ENCODE peak calls at places on chromosomes 3 and 15, in four cellular contexts. One of them, this sample, is unnamed.

GRCh38 chr3:66466606-66467270 is 34.1 kb downstream of the LRIG1 start:
- DNase-seq in NCI-H1105: no peak
- DNase-seq in AG10803: no peak
- DNase-seq in amniotic stem cell: no peak
- DNase-seq in this sample: no peak

GRCh38 chr15:69324031-69324430 is 25.3 kb downstream of the PAQR5 start:
- DNase-seq in NCI-H1105: peak; percentile 22
- DNase-seq in AG10803: peak; percentile 45
- DNase-seq in amniotic stem cell: no peak
- DNase-seq in this sample: no peak

GRCh38 chr3:40780341-40780800 is 255.6 kb downstream of the ZNF621 start:
- DNase-seq in NCI-H1105: peak; percentile 14
- DNase-seq in AG10803: peak; percentile 19
- DNase-seq in amniotic stem cell: no peak
- DNase-seq in this sample: peak; percentile 24

GRCh38 chr3:86865506-86865905 is 125.4 kb downstream of the VGLL3 start:
- DNase-seq in NCI-H1105: no peak
- DNase-seq in AG10803: peak; percentile 58
- DNase-seq in amniotic stem cell: no peak
- DNase-seq in this sample: peak; percentile 75

GRCh38 chr3:43998841-43999805 is 242.6 kb upstream of the TOPAZ1 start:
- DNase-seq in NCI-H1105: peak; percentile 68
- DNase-seq in AG10803: peak; percentile 70
- DNase-seq in amniotic stem cell: no peak
- DNase-seq in this sample: peak; percentile 80

GRCh38 chr3:46709147-46709654 is 8.0 kb downstream of the TMIE start:
- DNase-seq in NCI-H1105: no peak
- DNase-seq in AG10803: no peak
- DNase-seq in amniotic stem cell: no peak
- DNase-seq in this sample: no peak

GRCh38 chr3:126344380-126345041 is 12.7 kb downstream of the KLF15 start:
- DNase-seq in NCI-H1105: no peak
- DNase-seq in AG10803: no peak
- DNase-seq in amniotic stem cell: no peak
- DNase-seq in this sample: no peak

GRCh38 chr3:186160691-186161243 is 51.9 kb upstream of the ETV5 start:
- DNase-seq in NCI-H1105: no peak
- DNase-seq in AG10803: no peak
- DNase-seq in amniotic stem cell: no peak
- DNase-seq in this sample: no peak

GRCh38 chr15:46408312-46408711 is 773.5 kb downstream of the SQOR start:
- DNase-seq in NCI-H1105: no peak
- DNase-seq in AG10803: no peak
- DNase-seq in amniotic stem cell: no peak
- DNase-seq in this sample: no peak

GRCh38 chr3:130770637-130771036 is 24.0 kb upstream of the PIK3R4 start:
- DNase-seq in NCI-H1105: no peak
- DNase-seq in AG10803: no peak
- DNase-seq in amniotic stem cell: no peak
- DNase-seq in this sample: no peak

GRCh38 chr15:76024021-76024768 is 12.0 kb upstream of the NRG4 start:
- DNase-seq in NCI-H1105: no peak
- DNase-seq in AG10803: no peak
- DNase-seq in amniotic stem cell: no peak
- DNase-seq in this sample: no peak

GRCh38 chr3:178291555-178291954 is 244.7 kb upstream of the KCNMB2 start:
- DNase-seq in NCI-H1105: no peak
- DNase-seq in AG10803: no peak
- DNase-seq in amniotic stem cell: no peak
- DNase-seq in this sample: no peak

GRCh38 chr15:64045106-64045435 is 1.2 kb downstream of the DAPK2 start:
- DNase-seq in NCI-H1105: no peak
- DNase-seq in AG10803: no peak
- DNase-seq in amniotic stem cell: no peak
- DNase-seq in this sample: no peak

GRCh38 chr3:56468184-56469106 is at the start of gene ERC2:
- DNase-seq in NCI-H1105: no peak
- DNase-seq in AG10803: peak; percentile 9
- DNase-seq in amniotic stem cell: no peak
- DNase-seq in this sample: peak; percentile 55

GRCh38 chr15:35717721-35718120 is 171.8 kb upstream of the DPH6 start:
- DNase-seq in NCI-H1105: no peak
- DNase-seq in AG10803: no peak
- DNase-seq in amniotic stem cell: no peak
- DNase-seq in this sample: no peak

GRCh38 chr15:74158855-74159650 is 14.5 kb upstream of the ISLR start:
- DNase-seq in NCI-H1105: no peak
- DNase-seq in AG10803: no peak
- DNase-seq in amniotic stem cell: no peak
- DNase-seq in this sample: no peak

GRCh38 chr15:68578175-68578959 is 426 bp upstream of the CORO2B start:
- DNase-seq in NCI-H1105: peak; percentile 43
- DNase-seq in AG10803: peak; percentile 71
- DNase-seq in amniotic stem cell: peak; percentile 5
- DNase-seq in this sample: peak; percentile 73

GRCh38 chr3:41267975-41268640 is 68.8 kb downstream of the CTNNB1 start:
- DNase-seq in NCI-H1105: no peak
- DNase-seq in AG10803: peak; percentile 82
- DNase-seq in amniotic stem cell: peak; percentile 88
- DNase-seq in this sample: peak; percentile 95

GRCh38 chr15:34973512-34973911 is 4.0 kb upstream of the AQR start:
- DNase-seq in NCI-H1105: no peak
- DNase-seq in AG10803: no peak
- DNase-seq in amniotic stem cell: no peak
- DNase-seq in this sample: no peak

GRCh38 chr3:150462108-150462507 is 54.0 kb downstream of the TSC22D2 start:
- DNase-seq in NCI-H1105: no peak
- DNase-seq in AG10803: peak; percentile 42
- DNase-seq in amniotic stem cell: no peak
- DNase-seq in this sample: no peak

GRCh38 chr3:73433681-73434080 is 191.1 kb downstream of the PDZRN3 start:
- DNase-seq in NCI-H1105: no peak
- DNase-seq in AG10803: no peak
- DNase-seq in amniotic stem cell: no peak
- DNase-seq in this sample: no peak

GRCh38 chr15:57031605-57032004 is 113.2 kb downstream of the TCF12 start:
- DNase-seq in NCI-H1105: no peak
- DNase-seq in AG10803: peak; percentile 30
- DNase-seq in amniotic stem cell: no peak
- DNase-seq in this sample: peak; percentile 18

GRCh38 chr15:90711418-90711824 is 5.7 kb upstream of the BLM start:
- DNase-seq in NCI-H1105: peak; percentile 11
- DNase-seq in AG10803: no peak
- DNase-seq in amniotic stem cell: no peak
- DNase-seq in this sample: no peak

GRCh38 chr3:120688121-120688520 is 6.1 kb upstream of the HGD start:
- DNase-seq in NCI-H1105: no peak
- DNase-seq in AG10803: peak; percentile 84
- DNase-seq in amniotic stem cell: peak; percentile 24
- DNase-seq in this sample: peak; percentile 65

GRCh38 chr15:83112233-83112958 is 5.0 kb downstream of the TM6SF1 start:
- DNase-seq in NCI-H1105: no peak
- DNase-seq in AG10803: peak; percentile 8
- DNase-seq in amniotic stem cell: peak; percentile 14
- DNase-seq in this sample: peak; percentile 94

GRCh38 chr3:130950641-130951040 is 56.8 kb downstream of the ATP2C1 start:
- DNase-seq in NCI-H1105: no peak
- DNase-seq in AG10803: peak; percentile 47
- DNase-seq in amniotic stem cell: no peak
- DNase-seq in this sample: peak; percentile 51

GRCh38 chr3:25428003-25428861 is at the start of gene RARB:
- DNase-seq in NCI-H1105: no peak
- DNase-seq in AG10803: peak; percentile 70
- DNase-seq in amniotic stem cell: peak; percentile 89
- DNase-seq in this sample: peak; percentile 73

GRCh38 chr3:57048052-57048671 is 12.3 kb upstream of the SPATA12 start:
- DNase-seq in NCI-H1105: peak; percentile 45
- DNase-seq in AG10803: peak; percentile 94
- DNase-seq in amniotic stem cell: no peak
- DNase-seq in this sample: no peak